ENCODE peak calls at places on chromosomes 4 and X, in six cellular contexts. One of them, this sample, is unnamed.
A peak's percentile ranks its signal among the peaks of the same experiment; 100 is the strongest.

GRCh38 chr4:177511611-177512010 is 69.4 kb upstream of the AGA start:
- DNase-seq in H1: no peak
- DNase-seq in prostate gland: peak; percentile 81
- DNase-seq in HL-60: no peak
- DNase-seq in spleen: no peak
- DNase-seq in breast epithelium: peak; percentile 62
- DNase-seq in this sample: no peak

GRCh38 chrX:39728025-39728424 is 369.7 kb downstream of the BCOR start:
- DNase-seq in H1: no peak
- DNase-seq in HL-60: no peak
- DNase-seq in prostate gland: no peak
- DNase-seq in breast epithelium: peak; percentile 31
- DNase-seq in spleen: no peak
- DNase-seq in this sample: no peak

GRCh38 chr4:52961666-52962412 is 99.7 kb downstream of the RASL11B start:
- DNase-seq in HL-60: no peak
- DNase-seq in H1: no peak
- DNase-seq in spleen: no peak
- DNase-seq in breast epithelium: no peak
- DNase-seq in prostate gland: no peak
- DNase-seq in this sample: no peak

GRCh38 chr4:95267081-95267480 is 281.7 kb downstream of the UNC5C start:
- DNase-seq in spleen: no peak
- DNase-seq in HL-60: no peak
- DNase-seq in H1: no peak
- DNase-seq in breast epithelium: no peak
- DNase-seq in prostate gland: no peak
- DNase-seq in this sample: no peak

GRCh38 chrX:21993265-21993664 is 38.9 kb upstream of the PHEX start:
- DNase-seq in prostate gland: no peak
- DNase-seq in breast epithelium: no peak
- DNase-seq in H1: no peak
- DNase-seq in HL-60: peak; percentile 73
- DNase-seq in spleen: peak; percentile 88
- DNase-seq in this sample: no peak

GRCh38 chr4:9812530-9813340 is 31.3 kb downstream of the DRD5 start:
- DNase-seq in breast epithelium: no peak
- DNase-seq in H1: no peak
- DNase-seq in prostate gland: no peak
- DNase-seq in HL-60: peak; percentile 15
- DNase-seq in spleen: no peak
- DNase-seq in this sample: no peak

GRCh38 chr4:55127521-55127920 is 2.1 kb upstream of the KDR start:
- DNase-seq in breast epithelium: no peak
- DNase-seq in H1: no peak
- DNase-seq in HL-60: no peak
- DNase-seq in spleen: no peak
- DNase-seq in prostate gland: no peak
- DNase-seq in this sample: no peak

GRCh38 chrX:69424161-69424560 is 80.0 kb upstream of the NALF2 start:
- DNase-seq in spleen: no peak
- DNase-seq in breast epithelium: no peak
- DNase-seq in HL-60: no peak
- DNase-seq in H1: no peak
- DNase-seq in prostate gland: no peak
- DNase-seq in this sample: no peak

GRCh38 chr4:98663226-98664006 is 5.0 kb upstream of the TSPAN5 start:
- DNase-seq in H1: no peak
- DNase-seq in spleen: peak; percentile 82
- DNase-seq in prostate gland: no peak
- DNase-seq in breast epithelium: no peak
- DNase-seq in HL-60: peak; percentile 38
- DNase-seq in this sample: no peak

GRCh38 chr4:8905236-8905772 is 33.7 kb upstream of the HMX1 start:
- DNase-seq in prostate gland: no peak
- DNase-seq in breast epithelium: no peak
- DNase-seq in HL-60: no peak
- DNase-seq in H1: no peak
- DNase-seq in spleen: peak; percentile 44
- DNase-seq in this sample: no peak

GRCh38 chr4:15778191-15778741 is at the start of gene CD38:
- DNase-seq in breast epithelium: no peak
- DNase-seq in HL-60: peak; percentile 61
- DNase-seq in spleen: peak; percentile 87
- DNase-seq in prostate gland: peak; percentile 26
- DNase-seq in H1: peak; percentile 73
- DNase-seq in this sample: no peak

GRCh38 chr4:173490817-173491518 is 39.1 kb downstream of the HAND2 start:
- DNase-seq in spleen: no peak
- DNase-seq in prostate gland: no peak
- DNase-seq in breast epithelium: no peak
- DNase-seq in HL-60: peak; percentile 68
- DNase-seq in H1: no peak
- DNase-seq in this sample: peak; percentile 89

GRCh38 chr4:107689912-107690587 is 30.0 kb downstream of the PAPSS1 start:
- DNase-seq in breast epithelium: no peak
- DNase-seq in spleen: no peak
- DNase-seq in HL-60: no peak
- DNase-seq in prostate gland: no peak
- DNase-seq in H1: no peak
- DNase-seq in this sample: no peak

GRCh38 chrX:54208531-54208930 is 25.5 kb upstream of the FAM120C start:
- DNase-seq in H1: no peak
- DNase-seq in prostate gland: no peak
- DNase-seq in breast epithelium: no peak
- DNase-seq in spleen: no peak
- DNase-seq in HL-60: no peak
- DNase-seq in this sample: no peak

GRCh38 chr4:107719211-107719926 is 665 bp downstream of the PAPSS1 start:
- DNase-seq in HL-60: peak; percentile 61
- DNase-seq in H1: no peak
- DNase-seq in breast epithelium: peak; percentile 51
- DNase-seq in spleen: no peak
- DNase-seq in prostate gland: peak; percentile 22
- DNase-seq in this sample: no peak

GRCh38 chr4:174559894-174560293 is 37.6 kb upstream of the HPGD start:
- DNase-seq in breast epithelium: no peak
- DNase-seq in H1: no peak
- DNase-seq in spleen: no peak
- DNase-seq in HL-60: no peak
- DNase-seq in prostate gland: no peak
- DNase-seq in this sample: no peak

GRCh38 chrX:100994352-100995281 is 25.1 kb downstream of the ARL13A start:
- DNase-seq in H1: no peak
- DNase-seq in spleen: no peak
- DNase-seq in prostate gland: no peak
- DNase-seq in HL-60: peak; percentile 31
- DNase-seq in breast epithelium: no peak
- DNase-seq in this sample: no peak

GRCh38 chr4:163748474-163748873 is 254.0 kb downstream of the TMA16 start:
- DNase-seq in prostate gland: no peak
- DNase-seq in breast epithelium: no peak
- DNase-seq in H1: no peak
- DNase-seq in spleen: no peak
- DNase-seq in HL-60: no peak
- DNase-seq in this sample: no peak

GRCh38 chr4:48187813-48188212 is 53.8 kb upstream of the TXK start:
- DNase-seq in spleen: no peak
- DNase-seq in breast epithelium: no peak
- DNase-seq in H1: no peak
- DNase-seq in prostate gland: no peak
- DNase-seq in HL-60: peak; percentile 22
- DNase-seq in this sample: no peak

GRCh38 chrX:21865436-21865835 is 9.6 kb downstream of the YY2 start:
- DNase-seq in breast epithelium: no peak
- DNase-seq in spleen: no peak
- DNase-seq in HL-60: no peak
- DNase-seq in H1: no peak
- DNase-seq in prostate gland: no peak
- DNase-seq in this sample: no peak

GRCh38 chrX:131588995-131589394 is 45.1 kb downstream of the OR13H1 start:
- DNase-seq in breast epithelium: no peak
- DNase-seq in spleen: no peak
- DNase-seq in HL-60: no peak
- DNase-seq in H1: no peak
- DNase-seq in prostate gland: no peak
- DNase-seq in this sample: no peak

GRCh38 chr4:11514780-11515432 is 86.2 kb upstream of the HS3ST1 start:
- DNase-seq in prostate gland: no peak
- DNase-seq in breast epithelium: no peak
- DNase-seq in H1: no peak
- DNase-seq in spleen: no peak
- DNase-seq in HL-60: no peak
- DNase-seq in this sample: no peak

GRCh38 chrX:47146121-47146935 is 1.3 kb downstream of the RBM10 start:
- DNase-seq in spleen: peak; percentile 44
- DNase-seq in H1: no peak
- DNase-seq in breast epithelium: no peak
- DNase-seq in prostate gland: no peak
- DNase-seq in HL-60: no peak
- DNase-seq in this sample: no peak

GRCh38 chr4:154024097-154024496 is 235.2 kb upstream of the SFRP2 start:
- DNase-seq in HL-60: no peak
- DNase-seq in spleen: no peak
- DNase-seq in H1: no peak
- DNase-seq in prostate gland: no peak
- DNase-seq in breast epithelium: no peak
- DNase-seq in this sample: no peak

GRCh38 chr4:41881931-41882621 is 53.2 kb upstream of the TMEM33 start:
- DNase-seq in spleen: peak; percentile 76
- DNase-seq in HL-60: no peak
- DNase-seq in H1: peak; percentile 71
- DNase-seq in breast epithelium: no peak
- DNase-seq in prostate gland: no peak
- DNase-seq in this sample: no peak

GRCh38 chr4:159434496-159435241 is 331.8 kb downstream of the RAPGEF2 start:
- DNase-seq in HL-60: no peak
- DNase-seq in prostate gland: no peak
- DNase-seq in spleen: no peak
- DNase-seq in H1: no peak
- DNase-seq in breast epithelium: no peak
- DNase-seq in this sample: no peak

GRCh38 chr4:159429693-159430035 is 326.8 kb downstream of the RAPGEF2 start:
- DNase-seq in breast epithelium: no peak
- DNase-seq in prostate gland: no peak
- DNase-seq in HL-60: no peak
- DNase-seq in H1: no peak
- DNase-seq in spleen: no peak
- DNase-seq in this sample: no peak

GRCh38 chr4:159432436-159432835 is 329.6 kb downstream of the RAPGEF2 start:
- DNase-seq in HL-60: no peak
- DNase-seq in breast epithelium: no peak
- DNase-seq in spleen: no peak
- DNase-seq in H1: no peak
- DNase-seq in prostate gland: no peak
- DNase-seq in this sample: no peak

GRCh38 chr4:159430896-159431295 is 328.0 kb downstream of the RAPGEF2 start:
- DNase-seq in breast epithelium: no peak
- DNase-seq in prostate gland: no peak
- DNase-seq in H1: no peak
- DNase-seq in HL-60: no peak
- DNase-seq in spleen: no peak
- DNase-seq in this sample: no peak

DNA sequence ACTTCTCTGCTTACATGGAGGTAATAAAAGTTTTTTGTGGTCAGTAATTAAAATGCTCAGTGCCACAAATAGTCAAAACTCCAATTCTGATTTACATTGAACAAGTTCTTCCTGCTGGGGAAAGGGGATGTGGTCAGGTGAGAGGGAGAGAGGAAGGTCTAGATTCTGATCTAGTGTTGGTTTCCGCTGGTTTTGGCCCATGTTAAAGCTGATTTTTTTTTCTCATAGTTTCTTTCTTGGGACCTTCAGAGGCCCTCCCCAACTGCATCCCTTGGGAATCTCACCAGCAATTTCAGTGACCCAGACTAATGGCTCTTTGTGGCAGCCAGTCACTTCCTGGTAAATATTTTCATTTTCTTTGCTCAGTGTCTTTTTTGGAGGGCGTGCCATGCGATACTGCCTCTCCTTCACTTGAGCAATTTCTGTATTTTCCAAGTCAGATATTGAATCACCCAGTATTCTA is 332.7 kb downstream of the RAPGEF2 start:
- DNase-seq in HL-60: no peak
- DNase-seq in H1: no peak
- DNase-seq in spleen: no peak
- DNase-seq in breast epithelium: no peak
- DNase-seq in prostate gland: no peak
- DNase-seq in this sample: no peak
- H3K27ac ChIP-seq in HL-60: no peak overlapping the region
- H3K27ac ChIP-seq in H1: no peak overlapping the region
- H3K27ac ChIP-seq in spleen: no peak overlapping the region
- H3K27ac ChIP-seq in breast epithelium: no peak overlapping the region
- H3K27ac ChIP-seq in prostate gland: no peak overlapping the region
- H3K27ac ChIP-seq in this sample: no peak overlapping the region

GRCh38 chr4:185341377-185341776 is 54.3 kb downstream of the LRP2BP start:
- DNase-seq in H1: no peak
- DNase-seq in HL-60: no peak
- DNase-seq in prostate gland: no peak
- DNase-seq in breast epithelium: no peak
- DNase-seq in spleen: no peak
- DNase-seq in this sample: no peak

GRCh38 chr4:185341841-185342240 is 53.9 kb downstream of the LRP2BP start:
- DNase-seq in breast epithelium: no peak
- DNase-seq in spleen: no peak
- DNase-seq in HL-60: no peak
- DNase-seq in H1: no peak
- DNase-seq in prostate gland: no peak
- DNase-seq in this sample: no peak

GRCh38 chr4:185346975-185347601 is 48.6 kb downstream of the LRP2BP start:
- DNase-seq in HL-60: no peak
- DNase-seq in H1: no peak
- DNase-seq in breast epithelium: no peak
- DNase-seq in spleen: no peak
- DNase-seq in prostate gland: no peak
- DNase-seq in this sample: no peak

GRCh38 chr4:185343726-185344581 is 51.8 kb downstream of the LRP2BP start:
- DNase-seq in spleen: no peak
- DNase-seq in breast epithelium: no peak
- DNase-seq in H1: no peak
- DNase-seq in HL-60: no peak
- DNase-seq in prostate gland: no peak
- DNase-seq in this sample: no peak

GRCh38 chr4:185344743-185345538 is 50.8 kb downstream of the LRP2BP start:
- DNase-seq in prostate gland: no peak
- DNase-seq in H1: no peak
- DNase-seq in HL-60: no peak
- DNase-seq in breast epithelium: no peak
- DNase-seq in spleen: no peak
- DNase-seq in this sample: no peak
- TF ChIP-seq POLR2AphosphoS5 in prostate gland: no peak
- TF ChIP-seq POLR2AphosphoS5 in H1: no peak
- TF ChIP-seq POLR2AphosphoS5 in HL-60: no peak
- TF ChIP-seq POLR2AphosphoS5 in breast epithelium: no peak
- TF ChIP-seq POLR2AphosphoS5 in spleen: no peak
- TF ChIP-seq POLR2AphosphoS5 in this sample: no peak

GRCh38 chr4:87204559-87204958 is 15.9 kb downstream of the KLHL8 start:
- DNase-seq in HL-60: no peak
- DNase-seq in prostate gland: no peak
- DNase-seq in spleen: no peak
- DNase-seq in H1: no peak
- DNase-seq in breast epithelium: no peak
- DNase-seq in this sample: no peak
- H3K27ac ChIP-seq in HL-60: no peak overlapping the region
- H3K27ac ChIP-seq in prostate gland: no peak overlapping the region
- H3K27ac ChIP-seq in spleen: no peak overlapping the region
- H3K27ac ChIP-seq in H1: no peak overlapping the region
- H3K27ac ChIP-seq in breast epithelium: no peak overlapping the region
- H3K27ac ChIP-seq in this sample: no peak overlapping the region

GRCh38 chrX:6917666-6918065 is 229.8 kb upstream of the STS start:
- DNase-seq in prostate gland: no peak
- DNase-seq in breast epithelium: no peak
- DNase-seq in HL-60: no peak
- DNase-seq in H1: no peak
- DNase-seq in spleen: no peak
- DNase-seq in this sample: no peak
- TF ChIP-seq POLR2AphosphoS5 in prostate gland: no peak
- TF ChIP-seq POLR2AphosphoS5 in breast epithelium: no peak
- TF ChIP-seq POLR2AphosphoS5 in HL-60: no peak
- TF ChIP-seq POLR2AphosphoS5 in H1: no peak
- TF ChIP-seq POLR2AphosphoS5 in spleen: no peak
- TF ChIP-seq POLR2AphosphoS5 in this sample: no peak

This sample was measured in esophagus muscularis mucosa.